ENCODE peak calls at places on chromosomes 5 and 9, in eight cellular contexts. C, E, D, A, F, H, S and V are unnamed samples.

GRCh38 chr9:627571-627970 is 213.9 kb upstream of the DMRT1 start:
- DNase-seq in C (no peak), E (no peak), D (no peak), A (no peak), F (no peak), H (no peak), S (no peak), V (no peak)

GRCh38 chr9:96493757-96494156 is 43.8 kb downstream of the HABP4 start:
- DNase-seq in C (no peak), E (no peak), D (no peak), A (no peak), F (no peak), H (no peak), S (no peak), V (no peak)

GRCh38 chr9:14710804-14711203 is 11.7 kb downstream of the CER1 start:
- DNase-seq in C (no peak), E (no peak), D (no peak), A (no peak), F (no peak), H (no peak), S (no peak), V (no peak)

GRCh38 chr9:134219721-134220060 is 55.3 kb upstream of the RNU6ATAC start:
- DNase-seq in C (no peak), E (no peak), D (no peak), A (no peak), F (no peak), H (no peak), S (no peak), V (no peak)

GRCh38 chr9:18658764-18659705 is 185.1 kb downstream of the ADAMTSL1 start:
- DNase-seq in C (no peak), E (no peak), D (no peak), A (no peak), F (no peak), H (no peak), S (no peak), V (no peak)

GRCh38 chr9:129281506-129282145 is 103.6 kb upstream of the IER5L start:
- DNase-seq in C (no peak), E (no peak), D (peak), A (no peak), F (peak), H (no peak), S (no peak), V (no peak)

GRCh38 chr5:68962632-68963484 is 131.0 kb upstream of the SLC30A5 start:
- DNase-seq in C (peak), E (peak), D (peak), A (peak), F (peak), H (no peak), S (no peak), V (no peak)

GRCh38 chr5:14665949-14666741 is 1.6 kb downstream of the OTULIN start:
- DNase-seq in C (peak), E (peak), D (no peak), A (no peak), F (peak), H (no peak), S (no peak), V (no peak)

GRCh38 chr5:159547466-159548195 is 217.3 kb upstream of the IL12B start:
- DNase-seq in C (no peak), E (no peak), D (no peak), A (no peak), F (no peak), H (no peak), S (no peak), V (no peak)

GRCh38 chr5:14038341-14038959 is 94.0 kb upstream of the DNAH5 start:
- DNase-seq in C (no peak), E (no peak), D (no peak), A (no peak), F (no peak), H (no peak), S (no peak), V (no peak)

GRCh38 chr5:176754376-176754942 is 55.9 kb upstream of the UNC5A start:
- DNase-seq in C (no peak), E (no peak), D (no peak), A (no peak), F (no peak), H (no peak), S (no peak), V (no peak)

GRCh38 chr9:112248722-112249121 is 73.6 kb upstream of the SUSD1 start:
- DNase-seq in C (no peak), E (no peak), D (no peak), A (no peak), F (no peak), H (no peak), S (no peak), V (no peak)

GRCh38 chr9:134403682-134404301 is 77.5 kb downstream of the RXRA start:
- DNase-seq in C (peak), E (peak), D (peak), A (no peak), F (no peak), H (no peak), S (no peak), V (no peak)

GRCh38 chr9:16333697-16334096 is 536.8 kb downstream of the BNC2 start:
- DNase-seq in C (no peak), E (no peak), D (no peak), A (no peak), F (no peak), H (no peak), S (no peak), V (no peak)

GRCh38 chr9:5510991-5511390 is 660 bp downstream of the PDCD1LG2 start:
- DNase-seq in C (no peak), E (no peak), D (no peak), A (no peak), F (no peak), H (no peak), S (no peak), V (no peak)

GRCh38 chr5:170479484-170479883 is 24.3 kb upstream of the KCNIP1 start:
- DNase-seq in C (peak), E (no peak), D (no peak), A (no peak), F (no peak), H (no peak), S (no peak), V (no peak)

GRCh38 chr9:89941875-89942274 is 337.1 kb downstream of the GADD45G start:
- DNase-seq in C (no peak), E (no peak), D (no peak), A (peak), F (peak), H (peak), S (no peak), V (no peak)

GRCh38 chr5:172849636-172850453 is 15.8 kb downstream of the ERGIC1 start:
- DNase-seq in C (peak), E (peak), D (no peak), A (no peak), F (no peak), H (no peak), S (no peak), V (peak)

GRCh38 chr5:174831985-174832384 is 107.6 kb downstream of the MSX2 start:
- DNase-seq in C (no peak), E (no peak), D (no peak), A (no peak), F (no peak), H (no peak), S (no peak), V (no peak)

GRCh38 chr9:37286530-37287175 is 135.8 kb upstream of the GRHPR start:
- DNase-seq in C (no peak), E (no peak), D (no peak), A (no peak), F (no peak), H (no peak), S (no peak), V (no peak)

GRCh38 chr9:69132391-69132790 is 41.7 kb upstream of the TJP2 start:
- DNase-seq in C (no peak), E (no peak), D (no peak), A (no peak), F (no peak), H (no peak), S (no peak), V (no peak)

GRCh38 chr5:146111409-146111808 is 6.0 kb upstream of the PLAC8L1 start:
- DNase-seq in C (peak), E (no peak), D (no peak), A (no peak), F (no peak), H (no peak), S (no peak), V (no peak)